ENCODE peak calls at places on chromosomes 6 and 20, in six cellular contexts. One of them, this sample, is unnamed.

GRCh38 chr6:134519456-134519855 is 201.5 kb upstream of the SGK1 start:
- DNase-seq in CD8-positive, alpha-beta memory T cell: peak
- DNase-seq in ovary: no peak
- DNase-seq in GM23338: no peak
- DNase-seq in dorsolateral prefrontal cortex: no peak
- DNase-seq in caudate nucleus: no peak
- DNase-seq in this sample: no peak

GRCh38 chr6:73511796-73512195 is 9.0 kb downstream of the EEF1A1 start:
- DNase-seq in CD8-positive, alpha-beta memory T cell: no peak
- DNase-seq in ovary: no peak
- DNase-seq in GM23338: peak
- DNase-seq in dorsolateral prefrontal cortex: no peak
- DNase-seq in caudate nucleus: no peak
- DNase-seq in this sample: no peak

GRCh38 chr6:157268396-157268795 is 54.9 kb downstream of the TMEM242 start:
- DNase-seq in CD8-positive, alpha-beta memory T cell: no peak
- DNase-seq in ovary: no peak
- DNase-seq in GM23338: no peak
- DNase-seq in dorsolateral prefrontal cortex: no peak
- DNase-seq in caudate nucleus: no peak
- DNase-seq in this sample: no peak

GRCh38 chr6:120648713-120649112 is 685.6 kb downstream of the TBC1D32 start:
- DNase-seq in CD8-positive, alpha-beta memory T cell: no peak
- DNase-seq in ovary: no peak
- DNase-seq in GM23338: no peak
- DNase-seq in dorsolateral prefrontal cortex: no peak
- DNase-seq in caudate nucleus: no peak
- DNase-seq in this sample: no peak

GRCh38 chr20:1899169-1899525 is 3.9 kb downstream of the SIRPA start:
- DNase-seq in CD8-positive, alpha-beta memory T cell: no peak
- DNase-seq in ovary: no peak
- DNase-seq in GM23338: no peak
- DNase-seq in dorsolateral prefrontal cortex: no peak
- DNase-seq in caudate nucleus: no peak
- DNase-seq in this sample: no peak

GRCh38 chr6:138979365-138979764 is 8.7 kb downstream of the REPS1 start:
- DNase-seq in CD8-positive, alpha-beta memory T cell: no peak
- DNase-seq in ovary: no peak
- DNase-seq in GM23338: no peak
- DNase-seq in dorsolateral prefrontal cortex: no peak
- DNase-seq in caudate nucleus: no peak
- DNase-seq in this sample: no peak

GRCh38 chr6:111651185-111652034 is 45.7 kb upstream of the TRAF3IP2 start:
- DNase-seq in CD8-positive, alpha-beta memory T cell: no peak
- DNase-seq in ovary: no peak
- DNase-seq in GM23338: no peak
- DNase-seq in dorsolateral prefrontal cortex: no peak
- DNase-seq in caudate nucleus: no peak
- DNase-seq in this sample: no peak

GRCh38 chr20:46264391-46265266 is 43.7 kb downstream of the CDH22 start:
- DNase-seq in CD8-positive, alpha-beta memory T cell: no peak
- DNase-seq in ovary: no peak
- DNase-seq in GM23338: no peak
- DNase-seq in dorsolateral prefrontal cortex: no peak
- DNase-seq in caudate nucleus: no peak
- DNase-seq in this sample: no peak

GRCh38 chr20:62350098-62350628 is 16.9 kb downstream of the LAMA5 start:
- DNase-seq in CD8-positive, alpha-beta memory T cell: no peak
- DNase-seq in ovary: peak
- DNase-seq in GM23338: no peak
- DNase-seq in dorsolateral prefrontal cortex: no peak
- DNase-seq in caudate nucleus: no peak
- DNase-seq in this sample: no peak

GRCh38 chr6:11586574-11586973 is 49.0 kb downstream of the TMEM170B start:
- DNase-seq in CD8-positive, alpha-beta memory T cell: no peak
- DNase-seq in ovary: no peak
- DNase-seq in GM23338: peak
- DNase-seq in dorsolateral prefrontal cortex: no peak
- DNase-seq in caudate nucleus: no peak
- DNase-seq in this sample: no peak

GRCh38 chr20:51022803-51023616 is at the start of gene KCNG1:
- DNase-seq in CD8-positive, alpha-beta memory T cell: no peak
- DNase-seq in ovary: no peak
- DNase-seq in GM23338: peak
- DNase-seq in dorsolateral prefrontal cortex: no peak
- DNase-seq in caudate nucleus: peak
- DNase-seq in this sample: peak

GRCh38 chr6:149318581-149319286 is 1.2 kb downstream of the TAB2 start:
- DNase-seq in CD8-positive, alpha-beta memory T cell: no peak
- DNase-seq in ovary: no peak
- DNase-seq in GM23338: peak
- DNase-seq in dorsolateral prefrontal cortex: no peak
- DNase-seq in caudate nucleus: no peak
- DNase-seq in this sample: peak

DNA sequence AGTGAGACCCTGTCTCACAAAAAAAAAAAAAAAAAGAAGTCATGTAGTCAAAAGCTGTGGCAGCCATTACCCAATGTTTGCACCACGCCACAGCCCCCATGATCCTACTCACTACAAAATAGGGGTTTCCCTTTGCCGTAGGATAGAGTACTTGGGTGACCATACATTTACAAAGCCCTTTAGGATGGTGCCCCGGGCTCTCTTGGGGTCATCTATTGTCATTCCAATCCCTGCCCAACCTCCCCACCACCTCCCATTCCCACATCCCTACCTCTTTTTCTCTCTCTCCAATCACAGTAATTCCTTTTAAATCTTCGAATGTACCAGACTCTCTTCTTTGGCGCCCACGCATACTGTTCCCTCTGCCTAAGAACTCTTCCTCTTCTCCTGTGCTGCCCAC is 74.6 kb downstream of the KIAA0319 start:
- DNase-seq in CD8-positive, alpha-beta memory T cell: no peak
- DNase-seq in ovary: no peak
- DNase-seq in GM23338: peak
- DNase-seq in dorsolateral prefrontal cortex: no peak
- DNase-seq in caudate nucleus: no peak
- DNase-seq in this sample: no peak
- H3K27ac ChIP-seq in CD8-positive, alpha-beta memory T cell: no peak
- H3K27ac ChIP-seq in ovary: no peak
- H3K27ac ChIP-seq in GM23338: no peak
- H3K27ac ChIP-seq in dorsolateral prefrontal cortex: no peak
- H3K27ac ChIP-seq in caudate nucleus: no peak
- H3K27ac ChIP-seq in this sample: no peak

GRCh38 chr6:75202676-75203131 is 3.1 kb downstream of the COL12A1 start:
- DNase-seq in CD8-positive, alpha-beta memory T cell: no peak
- DNase-seq in ovary: peak
- DNase-seq in GM23338: peak
- DNase-seq in dorsolateral prefrontal cortex: no peak
- DNase-seq in caudate nucleus: no peak
- DNase-seq in this sample: no peak
- H3K27ac ChIP-seq in CD8-positive, alpha-beta memory T cell: no peak
- H3K27ac ChIP-seq in ovary: peak
- H3K27ac ChIP-seq in GM23338: no peak
- H3K27ac ChIP-seq in dorsolateral prefrontal cortex: no peak
- H3K27ac ChIP-seq in caudate nucleus: no peak
- H3K27ac ChIP-seq in this sample: no peak

DNA sequence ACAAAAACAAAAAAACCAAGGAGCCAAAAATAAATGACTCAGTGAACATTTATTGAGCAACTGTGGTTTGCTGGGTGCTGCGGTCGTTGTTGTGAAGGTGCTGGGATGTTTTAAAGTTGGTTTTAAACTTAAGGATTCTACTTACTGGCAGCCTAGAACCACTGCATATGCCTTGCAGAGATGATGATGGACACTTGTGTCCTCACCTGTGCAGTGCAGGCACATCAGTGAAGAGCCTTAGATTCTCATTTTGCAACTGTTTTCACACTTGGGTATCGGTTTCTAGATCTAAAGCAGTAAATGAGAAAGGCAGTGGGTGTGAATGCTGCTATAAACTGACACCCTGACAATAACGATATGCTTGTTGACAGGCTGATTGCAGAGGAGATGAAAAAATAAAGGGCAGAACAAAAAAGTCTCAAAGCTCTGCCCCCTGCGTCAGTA is 68.8 kb downstream of the UTRN start:
- DNase-seq in CD8-positive, alpha-beta memory T cell: peak
- DNase-seq in ovary: no peak
- DNase-seq in GM23338: no peak
- DNase-seq in dorsolateral prefrontal cortex: no peak
- DNase-seq in caudate nucleus: no peak
- DNase-seq in this sample: no peak
- H3K27ac ChIP-seq in CD8-positive, alpha-beta memory T cell: peak
- H3K27ac ChIP-seq in ovary: no peak
- H3K27ac ChIP-seq in GM23338: no peak
- H3K27ac ChIP-seq in dorsolateral prefrontal cortex: no peak
- H3K27ac ChIP-seq in caudate nucleus: no peak
- H3K27ac ChIP-seq in this sample: no peak

GRCh38 chr6:14441371-14441781 is 323.8 kb downstream of the CD83 start:
- DNase-seq in CD8-positive, alpha-beta memory T cell: no peak
- DNase-seq in ovary: peak
- DNase-seq in GM23338: no peak
- DNase-seq in dorsolateral prefrontal cortex: no peak
- DNase-seq in caudate nucleus: no peak
- DNase-seq in this sample: no peak

GRCh38 chr6:14442250-14442649 is 324.7 kb downstream of the CD83 start:
- DNase-seq in CD8-positive, alpha-beta memory T cell: no peak
- DNase-seq in ovary: no peak
- DNase-seq in GM23338: no peak
- DNase-seq in dorsolateral prefrontal cortex: no peak
- DNase-seq in caudate nucleus: no peak
- DNase-seq in this sample: no peak

GRCh38 chr6:14440215-14440890 is 322.8 kb downstream of the CD83 start:
- DNase-seq in CD8-positive, alpha-beta memory T cell: no peak
- DNase-seq in ovary: no peak
- DNase-seq in GM23338: no peak
- DNase-seq in dorsolateral prefrontal cortex: no peak
- DNase-seq in caudate nucleus: no peak
- DNase-seq in this sample: no peak

GRCh38 chr6:14439419-14439818 is 321.8 kb downstream of the CD83 start:
- DNase-seq in CD8-positive, alpha-beta memory T cell: no peak
- DNase-seq in ovary: no peak
- DNase-seq in GM23338: no peak
- DNase-seq in dorsolateral prefrontal cortex: no peak
- DNase-seq in caudate nucleus: no peak
- DNase-seq in this sample: no peak

GRCh38 chr6:14440891-14441358 is 323.4 kb downstream of the CD83 start:
- DNase-seq in CD8-positive, alpha-beta memory T cell: no peak
- DNase-seq in ovary: no peak
- DNase-seq in GM23338: no peak
- DNase-seq in dorsolateral prefrontal cortex: no peak
- DNase-seq in caudate nucleus: no peak
- DNase-seq in this sample: no peak
- H3K27ac ChIP-seq in CD8-positive, alpha-beta memory T cell: no peak
- H3K27ac ChIP-seq in ovary: no peak
- H3K27ac ChIP-seq in GM23338: no peak
- H3K27ac ChIP-seq in dorsolateral prefrontal cortex: no peak
- H3K27ac ChIP-seq in caudate nucleus: no peak
- H3K27ac ChIP-seq in this sample: no peak

GRCh38 chr6:140446241-140446640 is 1071.8 kb upstream of the CITED2 start:
- DNase-seq in CD8-positive, alpha-beta memory T cell: no peak
- DNase-seq in ovary: no peak
- DNase-seq in GM23338: no peak
- DNase-seq in dorsolateral prefrontal cortex: no peak
- DNase-seq in caudate nucleus: no peak
- DNase-seq in this sample: no peak

GRCh38 chr6:140441256-140441655 is 1066.8 kb upstream of the CITED2 start:
- DNase-seq in CD8-positive, alpha-beta memory T cell: no peak
- DNase-seq in ovary: peak
- DNase-seq in GM23338: peak
- DNase-seq in dorsolateral prefrontal cortex: no peak
- DNase-seq in caudate nucleus: no peak
- DNase-seq in this sample: peak

GRCh38 chr6:140440223-140440810 is 1065.9 kb upstream of the CITED2 start:
- DNase-seq in CD8-positive, alpha-beta memory T cell: no peak
- DNase-seq in ovary: no peak
- DNase-seq in GM23338: no peak
- DNase-seq in dorsolateral prefrontal cortex: no peak
- DNase-seq in caudate nucleus: no peak
- DNase-seq in this sample: no peak

DNA sequence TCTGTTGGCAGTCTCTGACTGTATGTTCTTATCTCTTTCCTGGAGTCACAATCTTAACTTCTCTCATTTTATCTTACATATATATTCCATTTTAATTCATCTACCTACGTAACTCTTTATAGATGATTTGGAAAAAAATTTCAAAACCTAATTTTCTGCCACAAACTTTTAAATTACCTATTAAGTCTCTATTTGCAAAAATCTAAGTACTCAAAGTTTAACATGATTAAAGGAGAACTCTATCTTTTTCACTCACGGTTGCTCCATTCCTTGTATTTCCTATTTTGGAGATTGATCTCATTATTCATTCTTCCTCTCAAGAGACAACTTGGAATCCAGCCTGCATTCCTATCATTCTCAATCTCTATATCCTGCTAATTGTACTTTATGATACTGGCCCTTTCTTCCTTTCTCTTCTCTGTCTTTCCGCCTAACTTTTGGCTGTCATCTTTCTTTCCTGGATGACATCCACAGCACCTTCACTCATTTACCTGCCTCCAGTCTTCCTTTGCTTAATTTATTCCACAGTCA is 1071.1 kb upstream of the CITED2 start:
- DNase-seq in CD8-positive, alpha-beta memory T cell: no peak
- DNase-seq in ovary: no peak
- DNase-seq in GM23338: peak
- DNase-seq in dorsolateral prefrontal cortex: no peak
- DNase-seq in caudate nucleus: no peak
- DNase-seq in this sample: no peak
- H3K27ac ChIP-seq in CD8-positive, alpha-beta memory T cell: no peak
- H3K27ac ChIP-seq in ovary: no peak
- H3K27ac ChIP-seq in GM23338: peak
- H3K27ac ChIP-seq in dorsolateral prefrontal cortex: no peak
- H3K27ac ChIP-seq in caudate nucleus: no peak
- H3K27ac ChIP-seq in this sample: no peak

GRCh38 chr6:130033999-130034814 is 15.8 kb downstream of the L3MBTL3 start:
- DNase-seq in CD8-positive, alpha-beta memory T cell: no peak
- DNase-seq in ovary: peak
- DNase-seq in GM23338: no peak
- DNase-seq in dorsolateral prefrontal cortex: no peak
- DNase-seq in caudate nucleus: no peak
- DNase-seq in this sample: no peak

GRCh38 chr6:130032758-130033323 is 14.5 kb downstream of the L3MBTL3 start:
- DNase-seq in CD8-positive, alpha-beta memory T cell: no peak
- DNase-seq in ovary: no peak
- DNase-seq in GM23338: no peak
- DNase-seq in dorsolateral prefrontal cortex: no peak
- DNase-seq in caudate nucleus: no peak
- DNase-seq in this sample: no peak

GRCh38 chr6:130035211-130035610 is 16.8 kb downstream of the L3MBTL3 start:
- DNase-seq in CD8-positive, alpha-beta memory T cell: no peak
- DNase-seq in ovary: no peak
- DNase-seq in GM23338: no peak
- DNase-seq in dorsolateral prefrontal cortex: no peak
- DNase-seq in caudate nucleus: no peak
- DNase-seq in this sample: no peak

GRCh38 chr6:130037207-130037811 is 18.9 kb downstream of the L3MBTL3 start:
- DNase-seq in CD8-positive, alpha-beta memory T cell: no peak
- DNase-seq in ovary: no peak
- DNase-seq in GM23338: peak
- DNase-seq in dorsolateral prefrontal cortex: no peak
- DNase-seq in caudate nucleus: no peak
- DNase-seq in this sample: no peak

GRCh38 chr6:130034815-130035146 is 16.4 kb downstream of the L3MBTL3 start:
- DNase-seq in CD8-positive, alpha-beta memory T cell: no peak
- DNase-seq in ovary: no peak
- DNase-seq in GM23338: no peak
- DNase-seq in dorsolateral prefrontal cortex: no peak
- DNase-seq in caudate nucleus: no peak
- DNase-seq in this sample: no peak
- H3K27ac ChIP-seq in CD8-positive, alpha-beta memory T cell: no peak
- H3K27ac ChIP-seq in ovary: no peak
- H3K27ac ChIP-seq in GM23338: no peak
- H3K27ac ChIP-seq in dorsolateral prefrontal cortex: no peak
- H3K27ac ChIP-seq in caudate nucleus: no peak
- H3K27ac ChIP-seq in this sample: no peak